ENCODE peak calls at places on chromosomes 16 and 17, in ten cellular contexts. S is caudate nucleus; Y is CD4-positive, CD25-positive, alpha-beta regulatory T cell; N is HAP-1; H is GM12892; P is neural crest cell; K is keratinocyte; D is CD4-positive, alpha-beta T cell; Z is heart left ventricle; W is NCI-H510A treated with DMSO at 0.1 percent for 48 hours. X is an unnamed sample.

GRCh38 chr16:31527617-31528287 is at the start of gene AHSP:
- DNase-seq in S (no peak), Y (no peak), N (no peak), H (no peak), P (no peak), K (no peak), D (no peak), Z (no peak), W (no peak), X (no peak)

GRCh38 chr17:5667871-5668270 is 83.6 kb upstream of the NLRP1 start:
- DNase-seq in S (no peak), Y (no peak), N (no peak), H (no peak), P (no peak), K (no peak), D (no peak), Z (no peak), W (no peak), X (no peak)

GRCh38 chr16:27969574-27969973 is 93.9 kb downstream of the GSG1L start:
- DNase-seq in S (no peak), Y (no peak), N (no peak), H (no peak), P (no peak), K (no peak), D (no peak), Z (no peak), W (no peak), X (no peak)

GRCh38 chr17:49148171-49148570 is 15.6 kb downstream of the B4GALNT2 start:
- DNase-seq in S (no peak), Y (no peak), N (no peak), H (no peak), P (no peak), K (no peak), D (no peak), Z (no peak), W (no peak), X (no peak)

GRCh38 chr17:7262192-7263070 is at the start of gene CLDN7:
- DNase-seq in S (no peak), Y (no peak), N (no peak), H (no peak), P (no peak), K (no peak), D (no peak), Z (no peak), W (peak; percentile 88), X (no peak)

GRCh38 chr16:31700530-31701388 is 172.8 kb upstream of the ZNF267 start:
- DNase-seq in S (peak; percentile 78), Y (peak; percentile 83), N (no peak), H (peak; percentile 41), P (peak; percentile 67), K (no peak), D (peak; percentile 76), Z (peak; percentile 83), W (peak; percentile 95), X (peak; percentile 91)

GRCh38 chr17:48027322-48027981 is 10.1 kb downstream of the COPZ2 start:
- DNase-seq in S (no peak), Y (no peak), N (no peak), H (no peak), P (no peak), K (no peak), D (no peak), Z (no peak), W (no peak), X (no peak)

GRCh38 chr17:4310349-4311060 is 46.7 kb upstream of the ANKFY1 start:
- DNase-seq in S (no peak), Y (no peak), N (peak; percentile 75), H (no peak), P (no peak), K (no peak), D (no peak), Z (peak; percentile 40), W (no peak), X (no peak)

GRCh38 chr17:35972535-35972934 is 8.8 kb downstream of the CCL16 start:
- DNase-seq in S (no peak), Y (no peak), N (no peak), H (no peak), P (no peak), K (no peak), D (no peak), Z (no peak), W (no peak), X (no peak)

GRCh38 chr17:48184721-48185120 is 77.2 kb downstream of the SNX11 start:
- DNase-seq in S (no peak), Y (no peak), N (no peak), H (no peak), P (no peak), K (no peak), D (no peak), Z (no peak), W (no peak), X (no peak)

GRCh38 chr17:69188064-69188463 is 40.6 kb downstream of the ABCA10 start:
- DNase-seq in S (no peak), Y (no peak), N (no peak), H (no peak), P (no peak), K (no peak), D (no peak), Z (no peak), W (no peak), X (no peak)

GRCh38 chr16:15861996-15862395 is 5.2 kb upstream of the MYH11 start:
- DNase-seq in S (no peak), Y (no peak), N (no peak), H (no peak), P (no peak), K (no peak), D (no peak), Z (no peak), W (no peak), X (no peak)